ENCODE peak calls at places on chromosome 9, in five cellular contexts. X is activated gamma-delta T cell treated with anti-CD3 and anti-CD28 coated beads, Interleukin-2, amount 50 U/mL, for 16 hours; Z is amygdala; T is activated T-helper 9 cell treated with anti-CD3 and anti-CD28 coated beads, Interleukin-2, amount 50 U/mL, for 16 hours; W is putamen. Y is an unnamed sample.

GRCh38 chr9:69155341-69156030 is 18.6 kb upstream of the TJP2 start:
- DNase-seq in X (no peak), W (no peak), T (no peak), Z (no peak), Y (no peak)

GRCh38 chr9:133238272-133238850 is 29.3 kb upstream of the OBP2B start:
- DNase-seq in W (peak), Z (no peak), X (no peak), T (no peak), Y (peak)

GRCh38 chr9:77977210-77977611 is 54.4 kb downstream of the GNAQ start:
- DNase-seq in T (peak), W (peak), Z (peak), X (peak), Y (no peak)

GRCh38 chr9:124306098-124306735 is 48.5 kb downstream of the NEK6 start:
- DNase-seq in Z (no peak), W (no peak), X (no peak), T (no peak), Y (no peak)

GRCh38 chr9:35754264-35754663 is at the start of gene MSMP:
- DNase-seq in Z (no peak), T (no peak), X (no peak), W (no peak), Y (no peak)

GRCh38 chr9:124371183-124371582 is 44.1 kb downstream of the PSMB7 start:
- DNase-seq in Z (no peak), X (no peak), T (no peak), W (no peak), Y (no peak)

GRCh38 chr9:120715331-120715924 is 1.2 kb upstream of the MEGF9 start:
- DNase-seq in X (no peak), T (no peak), W (no peak), Z (no peak), Y (no peak)

GRCh38 chr9:70924380-70924779 is 197.0 kb downstream of the TRPM3 start:
- DNase-seq in Z (no peak), X (no peak), T (no peak), W (no peak), Y (no peak)

GRCh38 chr9:127500399-127500798 is 49.1 kb downstream of the LRSAM1 start:
- DNase-seq in W (no peak), X (no peak), Z (no peak), T (no peak), Y (no peak)

GRCh38 chr9:98146101-98146991 is 27.3 kb upstream of the TRIM14 start:
- DNase-seq in Z (no peak), T (no peak), X (no peak), W (no peak), Y (no peak)

GRCh38 chr9:134735441-134736175 is 94.0 kb downstream of the COL5A1 start:
- DNase-seq in T (no peak), X (no peak), W (no peak), Z (no peak), Y (no peak)

GRCh38 chr9:32590898-32591297 is 17.9 kb upstream of the NDUFB6 start:
- DNase-seq in T (no peak), W (no peak), Z (no peak), X (no peak), Y (no peak)

GRCh38 chr9:124830593-124830992 is 22.7 kb upstream of the WDR38 start:
- DNase-seq in X (no peak), W (no peak), Z (no peak), T (no peak), Y (no peak)

GRCh38 chr9:72902268-72902667 is 50.6 kb downstream of the ALDH1A1 start:
- DNase-seq in Z (no peak), W (no peak), T (no peak), X (no peak), Y (no peak)

GRCh38 chr9:83062011-83062652 is 810 bp downstream of the RASEF start:
- DNase-seq in X (no peak), T (no peak), W (no peak), Z (no peak), Y (no peak)

Y was measured in T-helper 17 cell.